ENCODE peak calls at places on chromosomes 3 and 15, in four cellular contexts. One of them, this sample, is unnamed.
A peak's percentile ranks its signal among the peaks of the same experiment; 100 is the strongest.

GRCh38 chr3:128907706-128908445 is 28.5 kb downstream of the ACAD9 start:
- DNase-seq in HL-60: no peak
- DNase-seq in endothelial cell: no peak
- DNase-seq in astrocyte of the spinal cord: no peak
- DNase-seq in this sample: no peak

GRCh38 chr3:120506828-120507774 is 56.3 kb upstream of the FSTL1 start:
- DNase-seq in HL-60: peak; percentile 9
- DNase-seq in endothelial cell: peak; percentile 35
- DNase-seq in astrocyte of the spinal cord: peak; percentile 61
- DNase-seq in this sample: no peak

GRCh38 chr15:35071071-35071470 is 14.0 kb downstream of the NANOGP8 start:
- DNase-seq in HL-60: peak; percentile 20
- DNase-seq in endothelial cell: no peak
- DNase-seq in astrocyte of the spinal cord: no peak
- DNase-seq in this sample: no peak

GRCh38 chr15:101143321-101143720 is 108.5 kb downstream of the CHSY1 start:
- DNase-seq in HL-60: no peak
- DNase-seq in endothelial cell: no peak
- DNase-seq in astrocyte of the spinal cord: no peak
- DNase-seq in this sample: no peak

GRCh38 chr3:144810150-144810549 is 838.5 kb downstream of the DIPK2A start:
- DNase-seq in HL-60: no peak
- DNase-seq in endothelial cell: no peak
- DNase-seq in astrocyte of the spinal cord: no peak
- DNase-seq in this sample: no peak

GRCh38 chr15:48501208-48501607 is 144.3 kb downstream of the FBN1 start:
- DNase-seq in HL-60: no peak
- DNase-seq in endothelial cell: no peak
- DNase-seq in astrocyte of the spinal cord: no peak
- DNase-seq in this sample: no peak

GRCh38 chr15:90553248-90553745 is 23.6 kb downstream of the CRTC3 start:
- DNase-seq in HL-60: no peak
- DNase-seq in endothelial cell: no peak
- DNase-seq in astrocyte of the spinal cord: peak; percentile 75
- DNase-seq in this sample: no peak

GRCh38 chr3:67433109-67433508 is 221.3 kb downstream of the SUCLG2 start:
- DNase-seq in HL-60: no peak
- DNase-seq in endothelial cell: no peak
- DNase-seq in astrocyte of the spinal cord: no peak
- DNase-seq in this sample: no peak

GRCh38 chr3:174618368-174618767 is 240.8 kb upstream of the NAALADL2 start:
- DNase-seq in HL-60: no peak
- DNase-seq in endothelial cell: no peak
- DNase-seq in astrocyte of the spinal cord: no peak
- DNase-seq in this sample: no peak

GRCh38 chr3:69204315-69204957 is 82.0 kb upstream of the LMOD3 start:
- DNase-seq in HL-60: no peak
- DNase-seq in endothelial cell: no peak
- DNase-seq in astrocyte of the spinal cord: no peak
- DNase-seq in this sample: no peak

GRCh38 chr3:56819016-56819809 is 17.5 kb upstream of the ARHGEF3 start:
- DNase-seq in HL-60: no peak
- DNase-seq in endothelial cell: no peak
- DNase-seq in astrocyte of the spinal cord: no peak
- DNase-seq in this sample: no peak

GRCh38 chr3:148757238-148757930 is 59.7 kb downstream of the AGTR1 start:
- DNase-seq in HL-60: peak; percentile 83
- DNase-seq in endothelial cell: no peak
- DNase-seq in astrocyte of the spinal cord: peak; percentile 84
- DNase-seq in this sample: no peak

GRCh38 chr3:135970500-135971116 is 5.1 kb downstream of the PPP2R3A start:
- DNase-seq in HL-60: peak; percentile 3
- DNase-seq in endothelial cell: no peak
- DNase-seq in astrocyte of the spinal cord: no peak
- DNase-seq in this sample: no peak

GRCh38 chr15:100852630-100853029 is 27.0 kb upstream of the ALDH1A3 start:
- DNase-seq in HL-60: no peak
- DNase-seq in endothelial cell: no peak
- DNase-seq in astrocyte of the spinal cord: no peak
- DNase-seq in this sample: no peak

GRCh38 chr3:162441716-162442115 is 945.1 kb downstream of the OTOL1 start:
- DNase-seq in HL-60: no peak
- DNase-seq in endothelial cell: no peak
- DNase-seq in astrocyte of the spinal cord: no peak
- DNase-seq in this sample: no peak

GRCh38 chr3:46143951-46144473 is 64.1 kb downstream of the CCR1 start:
- DNase-seq in HL-60: peak; percentile 13
- DNase-seq in endothelial cell: no peak
- DNase-seq in astrocyte of the spinal cord: no peak
- DNase-seq in this sample: no peak

GRCh38 chr3:56610669-56611335 is 53.8 kb downstream of the CCDC66 start:
- DNase-seq in HL-60: no peak
- DNase-seq in endothelial cell: no peak
- DNase-seq in astrocyte of the spinal cord: no peak
- DNase-seq in this sample: no peak

GRCh38 chr3:81947359-81947758 is 185.9 kb upstream of the GBE1 start:
- DNase-seq in HL-60: no peak
- DNase-seq in endothelial cell: no peak
- DNase-seq in astrocyte of the spinal cord: no peak
- DNase-seq in this sample: no peak

GRCh38 chr3:157624801-157625200 is 121.6 kb upstream of the VEPH1 start:
- DNase-seq in HL-60: no peak
- DNase-seq in endothelial cell: no peak
- DNase-seq in astrocyte of the spinal cord: no peak
- DNase-seq in this sample: no peak

GRCh38 chr3:19885468-19885867 is 48.5 kb downstream of the EFHB start:
- DNase-seq in HL-60: no peak
- DNase-seq in endothelial cell: peak; percentile 5
- DNase-seq in astrocyte of the spinal cord: peak; percentile 44
- DNase-seq in this sample: no peak

GRCh38 chr3:18058666-18059065 is 316.2 kb upstream of the TBC1D5 start:
- DNase-seq in HL-60: no peak
- DNase-seq in endothelial cell: no peak
- DNase-seq in astrocyte of the spinal cord: no peak
- DNase-seq in this sample: no peak

GRCh38 chr15:89361451-89362202 is 27.0 kb upstream of the POLG start:
- DNase-seq in HL-60: peak; percentile 58
- DNase-seq in endothelial cell: peak; percentile 89
- DNase-seq in astrocyte of the spinal cord: peak; percentile 50
- DNase-seq in this sample: no peak

GRCh38 chr3:14200276-14200675 is 21.7 kb downstream of the LSM3 start:
- DNase-seq in HL-60: no peak
- DNase-seq in endothelial cell: no peak
- DNase-seq in astrocyte of the spinal cord: no peak
- DNase-seq in this sample: no peak

GRCh38 chr3:102255736-102256135 is 179.1 kb upstream of the ZPLD1 start:
- DNase-seq in HL-60: no peak
- DNase-seq in endothelial cell: no peak
- DNase-seq in astrocyte of the spinal cord: no peak
- DNase-seq in this sample: no peak

GRCh38 chr3:15309662-15310335 is 22.6 kb downstream of the SH3BP5 start:
- DNase-seq in HL-60: no peak
- DNase-seq in endothelial cell: no peak
- DNase-seq in astrocyte of the spinal cord: no peak
- DNase-seq in this sample: no peak

GRCh38 chr15:99708563-99708962 is 24.7 kb downstream of the LYSMD4 start:
- DNase-seq in HL-60: no peak
- DNase-seq in endothelial cell: no peak
- DNase-seq in astrocyte of the spinal cord: peak; percentile 80
- DNase-seq in this sample: no peak

GRCh38 chr3:20023663-20024417 is 11.8 kb upstream of the PP2D1 start:
- DNase-seq in HL-60: peak; percentile 74
- DNase-seq in endothelial cell: peak; percentile 11
- DNase-seq in astrocyte of the spinal cord: no peak
- DNase-seq in this sample: no peak

GRCh38 chr3:58586776-58587192 is 9.6 kb upstream of the FAM107A start:
- DNase-seq in HL-60: no peak
- DNase-seq in endothelial cell: no peak
- DNase-seq in astrocyte of the spinal cord: no peak
- DNase-seq in this sample: no peak

GRCh38 chr3:12922881-12923431 is 81.6 kb upstream of the RPL32 start:
- DNase-seq in HL-60: no peak
- DNase-seq in endothelial cell: peak; percentile 24
- DNase-seq in astrocyte of the spinal cord: no peak
- DNase-seq in this sample: no peak

GRCh38 chr3:123799544-123800351 is 84.4 kb downstream of the MYLK start:
- DNase-seq in HL-60: no peak
- DNase-seq in endothelial cell: no peak
- DNase-seq in astrocyte of the spinal cord: peak; percentile 63
- DNase-seq in this sample: no peak

GRCh38 chr15:67405208-67406191 is 115.4 kb upstream of the C15orf61 start:
- DNase-seq in HL-60: no peak
- DNase-seq in endothelial cell: no peak
- DNase-seq in astrocyte of the spinal cord: peak; percentile 81
- DNase-seq in this sample: no peak

GRCh38 chr15:32852771-32853170 is 135.0 kb downstream of the GREM1 start:
- DNase-seq in HL-60: no peak
- DNase-seq in endothelial cell: no peak
- DNase-seq in astrocyte of the spinal cord: no peak
- DNase-seq in this sample: no peak

GRCh38 chr3:1048558-1048957 is 44.3 kb upstream of the CNTN6 start:
- DNase-seq in HL-60: no peak
- DNase-seq in endothelial cell: no peak
- DNase-seq in astrocyte of the spinal cord: no peak
- DNase-seq in this sample: no peak

GRCh38 chr15:84901540-84901939 is 17.1 kb downstream of the SLC28A1 start:
- DNase-seq in HL-60: no peak
- DNase-seq in endothelial cell: no peak
- DNase-seq in astrocyte of the spinal cord: no peak
- DNase-seq in this sample: no peak

GRCh38 chr3:132071043-132071442 is 36.2 kb upstream of the CPNE4 start:
- DNase-seq in HL-60: no peak
- DNase-seq in endothelial cell: no peak
- DNase-seq in astrocyte of the spinal cord: no peak
- DNase-seq in this sample: no peak

GRCh38 chr3:159502986-159503385 is 485.6 kb upstream of the IL12A start:
- DNase-seq in HL-60: no peak
- DNase-seq in endothelial cell: no peak
- DNase-seq in astrocyte of the spinal cord: no peak
- DNase-seq in this sample: no peak
- TF ChIP-seq CTCF in HL-60: no peak
- TF ChIP-seq CTCF in endothelial cell: no peak
- TF ChIP-seq CTCF in astrocyte of the spinal cord: no peak
- TF ChIP-seq CTCF in this sample: no peak

GRCh38 chr15:92306662-92307061 is 87.0 kb upstream of the ST8SIA2 start:
- DNase-seq in HL-60: no peak
- DNase-seq in endothelial cell: peak; percentile 54
- DNase-seq in astrocyte of the spinal cord: no peak
- DNase-seq in this sample: no peak
- TF ChIP-seq CTCF in HL-60: peak; percentile 13
- TF ChIP-seq CTCF in endothelial cell: peak; percentile 63
- TF ChIP-seq CTCF in astrocyte of the spinal cord: peak; percentile 9
- TF ChIP-seq CTCF in this sample: no peak

DNA sequence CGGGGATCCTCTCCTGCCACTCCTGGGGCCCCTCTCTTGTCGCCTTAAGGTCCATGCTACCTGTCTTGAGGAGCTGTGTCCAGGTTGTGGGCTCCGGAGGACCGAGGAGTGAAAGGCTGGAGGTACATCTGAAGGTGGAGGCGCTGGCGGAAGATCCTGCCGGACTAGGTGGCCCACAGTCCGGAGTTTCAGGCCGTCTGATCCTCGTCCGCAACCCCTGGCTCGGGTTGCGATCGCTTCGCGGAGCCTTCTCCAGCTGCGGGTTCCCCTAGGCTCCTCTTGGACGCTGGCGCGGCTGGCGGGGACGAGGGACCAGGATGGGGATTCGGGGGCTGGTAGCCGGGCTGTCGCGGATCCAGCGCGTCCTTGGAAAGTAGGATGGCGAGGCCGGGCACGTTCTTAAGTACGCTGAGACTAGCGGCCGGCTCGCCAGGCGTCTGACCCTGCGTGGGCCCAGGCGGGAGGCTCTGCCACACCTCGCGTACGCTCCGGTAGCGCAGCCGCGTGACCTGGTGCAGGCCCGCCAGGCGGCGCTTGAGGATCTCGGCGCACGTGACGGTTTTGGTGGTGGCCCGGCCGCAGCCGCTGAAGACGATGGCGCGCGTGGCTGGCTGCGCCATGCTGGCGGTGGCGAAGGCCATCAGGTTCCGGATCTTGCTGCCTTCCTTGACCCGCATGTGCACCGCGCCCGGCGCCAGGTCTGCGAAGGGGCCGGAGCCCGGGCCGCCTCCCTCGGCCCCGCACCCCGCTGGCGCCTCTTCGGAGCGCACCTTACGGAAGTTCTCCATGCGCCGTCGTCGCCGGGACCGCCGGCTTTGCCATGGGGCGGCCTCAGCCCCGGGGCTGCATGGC is 550 bp downstream of the RPP25 start:
- DNase-seq in HL-60: peak; percentile 63
- DNase-seq in endothelial cell: peak; percentile 73
- DNase-seq in astrocyte of the spinal cord: peak; percentile 50
- DNase-seq in this sample: peak; percentile 68
- TF ChIP-seq CTCF in HL-60: no peak
- TF ChIP-seq CTCF in endothelial cell: peak; percentile 48
- TF ChIP-seq CTCF in astrocyte of the spinal cord: peak; percentile 41
- TF ChIP-seq CTCF in this sample: peak; percentile 55

DNA sequence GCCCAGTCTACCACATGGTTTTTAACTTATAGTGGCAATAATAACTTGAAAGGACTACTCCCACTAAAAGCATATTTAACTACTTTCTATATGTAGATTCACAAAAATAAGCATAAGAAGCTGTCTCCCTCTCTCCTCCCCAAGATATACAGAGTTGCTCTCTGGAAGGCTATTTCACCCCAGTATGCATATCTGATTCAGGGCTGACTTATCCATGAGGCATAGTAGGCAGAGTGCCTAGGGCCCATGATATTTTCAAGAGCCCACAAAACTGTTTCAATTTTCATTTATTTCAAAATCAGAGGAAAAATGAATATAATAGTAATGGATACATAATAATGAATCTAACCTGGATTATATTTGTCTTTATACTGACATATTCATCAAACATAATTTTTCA is 20.5 kb downstream of the ATP8B4 start:
- DNase-seq in HL-60: no peak
- DNase-seq in endothelial cell: no peak
- DNase-seq in astrocyte of the spinal cord: no peak
- DNase-seq in this sample: no peak
- TF ChIP-seq CTCF in HL-60: no peak
- TF ChIP-seq CTCF in endothelial cell: no peak
- TF ChIP-seq CTCF in astrocyte of the spinal cord: no peak
- TF ChIP-seq CTCF in this sample: no peak

GRCh38 chr15:31455499-31455898 is 128.9 kb downstream of the KLF13 start:
- DNase-seq in HL-60: no peak
- DNase-seq in endothelial cell: no peak
- DNase-seq in astrocyte of the spinal cord: no peak
- DNase-seq in this sample: no peak
- TF ChIP-seq CTCF in HL-60: no peak
- TF ChIP-seq CTCF in endothelial cell: peak; percentile 40
- TF ChIP-seq CTCF in astrocyte of the spinal cord: peak; percentile 28
- TF ChIP-seq CTCF in this sample: peak; percentile 35

DNA sequence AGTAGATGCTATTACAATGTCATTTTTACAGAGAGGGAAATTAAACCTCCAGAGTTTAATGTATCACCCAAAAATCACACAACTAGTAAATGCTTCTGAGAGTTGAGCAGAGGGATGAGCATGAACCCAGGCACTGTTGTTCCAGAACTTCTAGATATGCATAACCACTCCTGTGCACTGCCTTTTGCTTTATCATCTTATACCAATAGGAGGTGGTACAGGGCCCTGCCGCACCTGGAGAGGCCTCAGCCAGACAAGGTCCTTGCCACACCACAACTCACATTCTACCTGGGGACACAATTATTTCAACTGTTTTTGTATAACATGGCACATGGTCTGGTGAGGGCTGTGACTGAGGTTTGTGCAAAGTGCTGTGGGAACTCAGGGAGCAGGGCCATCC is 78.5 kb upstream of the NTRK3 start:
- DNase-seq in HL-60: no peak
- DNase-seq in endothelial cell: no peak
- DNase-seq in astrocyte of the spinal cord: no peak
- DNase-seq in this sample: no peak
- TF ChIP-seq CTCF in HL-60: no peak
- TF ChIP-seq CTCF in endothelial cell: no peak
- TF ChIP-seq CTCF in astrocyte of the spinal cord: no peak
- TF ChIP-seq CTCF in this sample: no peak

This sample was measured in CD14-positive monocyte.